ENCODE peak calls at places on chromosomes 1 and 21, in ten cellular contexts. One of them, this sample, is unnamed.

GRCh38 chr1:246012271-246012854 is 494.7 kb downstream of the SMYD3 start:
- DNase-seq in body of pancreas: no peak
- DNase-seq in astrocyte of the spinal cord: peak
- DNase-seq in upper lobe of left lung: no peak
- DNase-seq in MCF 10A: peak
- DNase-seq in HFFc6: peak
- DNase-seq in endothelial cell: peak
- DNase-seq in neural crest cell: peak
- DNase-seq in bronchial epithelial cell: peak
- DNase-seq in lower leg skin: no peak
- DNase-seq in this sample: no peak

GRCh38 chr1:202860744-202861419 is 28.1 kb downstream of the RABIF start:
- DNase-seq in body of pancreas: peak
- DNase-seq in astrocyte of the spinal cord: peak
- DNase-seq in upper lobe of left lung: peak
- DNase-seq in MCF 10A: peak
- DNase-seq in HFFc6: peak
- DNase-seq in endothelial cell: peak
- DNase-seq in neural crest cell: peak
- DNase-seq in bronchial epithelial cell: peak
- DNase-seq in lower leg skin: peak
- DNase-seq in this sample: peak

GRCh38 chr1:16717174-16718108 is 22.9 kb upstream of the RNU1-4 start:
- DNase-seq in body of pancreas: peak
- DNase-seq in astrocyte of the spinal cord: no peak
- DNase-seq in upper lobe of left lung: no peak
- DNase-seq in MCF 10A: peak
- DNase-seq in HFFc6: peak
- DNase-seq in endothelial cell: peak
- DNase-seq in neural crest cell: no peak
- DNase-seq in bronchial epithelial cell: no peak
- DNase-seq in lower leg skin: peak
- DNase-seq in this sample: peak

GRCh38 chr1:200179126-200179780 is 151.7 kb downstream of the NR5A2 start:
- DNase-seq in body of pancreas: peak
- DNase-seq in astrocyte of the spinal cord: peak
- DNase-seq in upper lobe of left lung: no peak
- DNase-seq in MCF 10A: peak
- DNase-seq in HFFc6: peak
- DNase-seq in endothelial cell: no peak
- DNase-seq in neural crest cell: no peak
- DNase-seq in bronchial epithelial cell: peak
- DNase-seq in lower leg skin: no peak
- DNase-seq in this sample: no peak

GRCh38 chr21:41601573-41602371 is 93.8 kb upstream of the TMPRSS2 start:
- DNase-seq in body of pancreas: peak
- DNase-seq in astrocyte of the spinal cord: no peak
- DNase-seq in upper lobe of left lung: peak
- DNase-seq in MCF 10A: peak
- DNase-seq in HFFc6: peak
- DNase-seq in endothelial cell: no peak
- DNase-seq in neural crest cell: no peak
- DNase-seq in bronchial epithelial cell: no peak
- DNase-seq in lower leg skin: peak
- DNase-seq in this sample: no peak

GRCh38 chr1:221947731-221948130 is 205.8 kb upstream of the DUSP10 start:
- DNase-seq in body of pancreas: no peak
- DNase-seq in astrocyte of the spinal cord: no peak
- DNase-seq in upper lobe of left lung: no peak
- DNase-seq in MCF 10A: no peak
- DNase-seq in HFFc6: no peak
- DNase-seq in endothelial cell: no peak
- DNase-seq in neural crest cell: no peak
- DNase-seq in bronchial epithelial cell: peak
- DNase-seq in lower leg skin: no peak
- DNase-seq in this sample: no peak

GRCh38 chr1:243712890-243713425 is 137.1 kb downstream of the AKT3 start:
- DNase-seq in body of pancreas: no peak
- DNase-seq in astrocyte of the spinal cord: peak
- DNase-seq in upper lobe of left lung: no peak
- DNase-seq in MCF 10A: no peak
- DNase-seq in HFFc6: no peak
- DNase-seq in endothelial cell: no peak
- DNase-seq in neural crest cell: no peak
- DNase-seq in bronchial epithelial cell: no peak
- DNase-seq in lower leg skin: no peak
- DNase-seq in this sample: no peak

GRCh38 chr1:179599623-179600249 is 8.1 kb downstream of the TDRD5 start:
- DNase-seq in body of pancreas: peak
- DNase-seq in astrocyte of the spinal cord: peak
- DNase-seq in upper lobe of left lung: no peak
- DNase-seq in MCF 10A: peak
- DNase-seq in HFFc6: peak
- DNase-seq in endothelial cell: peak
- DNase-seq in neural crest cell: peak
- DNase-seq in bronchial epithelial cell: peak
- DNase-seq in lower leg skin: no peak
- DNase-seq in this sample: no peak

GRCh38 chr1:178308438-178308837 is 188.3 kb downstream of the CLEC20A start:
- DNase-seq in body of pancreas: no peak
- DNase-seq in astrocyte of the spinal cord: no peak
- DNase-seq in upper lobe of left lung: no peak
- DNase-seq in MCF 10A: peak
- DNase-seq in HFFc6: no peak
- DNase-seq in endothelial cell: no peak
- DNase-seq in neural crest cell: no peak
- DNase-seq in bronchial epithelial cell: peak
- DNase-seq in lower leg skin: no peak
- DNase-seq in this sample: no peak

GRCh38 chr1:204662530-204662929 is 23.0 kb downstream of the LRRN2 start:
- DNase-seq in body of pancreas: no peak
- DNase-seq in astrocyte of the spinal cord: no peak
- DNase-seq in upper lobe of left lung: no peak
- DNase-seq in MCF 10A: no peak
- DNase-seq in HFFc6: no peak
- DNase-seq in endothelial cell: no peak
- DNase-seq in neural crest cell: no peak
- DNase-seq in bronchial epithelial cell: no peak
- DNase-seq in lower leg skin: no peak
- DNase-seq in this sample: no peak

GRCh38 chr1:211625040-211625439 is 46.1 kb upstream of the SLC30A1 start:
- DNase-seq in body of pancreas: no peak
- DNase-seq in astrocyte of the spinal cord: peak
- DNase-seq in upper lobe of left lung: peak
- DNase-seq in MCF 10A: peak
- DNase-seq in HFFc6: peak
- DNase-seq in endothelial cell: no peak
- DNase-seq in neural crest cell: no peak
- DNase-seq in bronchial epithelial cell: peak
- DNase-seq in lower leg skin: no peak
- DNase-seq in this sample: no peak

GRCh38 chr1:67394548-67394947 is 35.7 kb downstream of the SERBP1 start:
- DNase-seq in body of pancreas: no peak
- DNase-seq in astrocyte of the spinal cord: no peak
- DNase-seq in upper lobe of left lung: no peak
- DNase-seq in MCF 10A: no peak
- DNase-seq in HFFc6: no peak
- DNase-seq in endothelial cell: no peak
- DNase-seq in neural crest cell: no peak
- DNase-seq in bronchial epithelial cell: no peak
- DNase-seq in lower leg skin: no peak
- DNase-seq in this sample: no peak

GRCh38 chr1:72111662-72112061 is 170.7 kb downstream of the NEGR1 start:
- DNase-seq in body of pancreas: no peak
- DNase-seq in astrocyte of the spinal cord: no peak
- DNase-seq in upper lobe of left lung: no peak
- DNase-seq in MCF 10A: no peak
- DNase-seq in HFFc6: no peak
- DNase-seq in endothelial cell: no peak
- DNase-seq in neural crest cell: no peak
- DNase-seq in bronchial epithelial cell: no peak
- DNase-seq in lower leg skin: no peak
- DNase-seq in this sample: no peak

GRCh38 chr1:232622378-232622777 is 7.6 kb downstream of the SIPA1L2 start:
- DNase-seq in body of pancreas: no peak
- DNase-seq in astrocyte of the spinal cord: no peak
- DNase-seq in upper lobe of left lung: no peak
- DNase-seq in MCF 10A: peak
- DNase-seq in HFFc6: no peak
- DNase-seq in endothelial cell: no peak
- DNase-seq in neural crest cell: no peak
- DNase-seq in bronchial epithelial cell: peak
- DNase-seq in lower leg skin: no peak
- DNase-seq in this sample: no peak

GRCh38 chr1:24965571-24965930 is 35.5 kb upstream of the RUNX3 start:
- DNase-seq in body of pancreas: no peak
- DNase-seq in astrocyte of the spinal cord: no peak
- DNase-seq in upper lobe of left lung: no peak
- DNase-seq in MCF 10A: no peak
- DNase-seq in HFFc6: no peak
- DNase-seq in endothelial cell: no peak
- DNase-seq in neural crest cell: no peak
- DNase-seq in bronchial epithelial cell: no peak
- DNase-seq in lower leg skin: no peak
- DNase-seq in this sample: no peak

GRCh38 chr1:164563821-164564251 is 4.9 kb downstream of the PBX1 start:
- DNase-seq in body of pancreas: no peak
- DNase-seq in astrocyte of the spinal cord: peak
- DNase-seq in upper lobe of left lung: no peak
- DNase-seq in MCF 10A: peak
- DNase-seq in HFFc6: no peak
- DNase-seq in endothelial cell: no peak
- DNase-seq in neural crest cell: no peak
- DNase-seq in bronchial epithelial cell: peak
- DNase-seq in lower leg skin: no peak
- DNase-seq in this sample: no peak

GRCh38 chr21:46425061-46425460 is 33.6 kb upstream of the DIP2A start:
- DNase-seq in body of pancreas: no peak
- DNase-seq in astrocyte of the spinal cord: no peak
- DNase-seq in upper lobe of left lung: no peak
- DNase-seq in MCF 10A: no peak
- DNase-seq in HFFc6: no peak
- DNase-seq in endothelial cell: no peak
- DNase-seq in neural crest cell: no peak
- DNase-seq in bronchial epithelial cell: no peak
- DNase-seq in lower leg skin: no peak
- DNase-seq in this sample: no peak

GRCh38 chr1:88063605-88064004 is 620.5 kb upstream of the PKN2 start:
- DNase-seq in body of pancreas: no peak
- DNase-seq in astrocyte of the spinal cord: peak
- DNase-seq in upper lobe of left lung: no peak
- DNase-seq in MCF 10A: no peak
- DNase-seq in HFFc6: no peak
- DNase-seq in endothelial cell: no peak
- DNase-seq in neural crest cell: no peak
- DNase-seq in bronchial epithelial cell: peak
- DNase-seq in lower leg skin: no peak
- DNase-seq in this sample: no peak

DNA sequence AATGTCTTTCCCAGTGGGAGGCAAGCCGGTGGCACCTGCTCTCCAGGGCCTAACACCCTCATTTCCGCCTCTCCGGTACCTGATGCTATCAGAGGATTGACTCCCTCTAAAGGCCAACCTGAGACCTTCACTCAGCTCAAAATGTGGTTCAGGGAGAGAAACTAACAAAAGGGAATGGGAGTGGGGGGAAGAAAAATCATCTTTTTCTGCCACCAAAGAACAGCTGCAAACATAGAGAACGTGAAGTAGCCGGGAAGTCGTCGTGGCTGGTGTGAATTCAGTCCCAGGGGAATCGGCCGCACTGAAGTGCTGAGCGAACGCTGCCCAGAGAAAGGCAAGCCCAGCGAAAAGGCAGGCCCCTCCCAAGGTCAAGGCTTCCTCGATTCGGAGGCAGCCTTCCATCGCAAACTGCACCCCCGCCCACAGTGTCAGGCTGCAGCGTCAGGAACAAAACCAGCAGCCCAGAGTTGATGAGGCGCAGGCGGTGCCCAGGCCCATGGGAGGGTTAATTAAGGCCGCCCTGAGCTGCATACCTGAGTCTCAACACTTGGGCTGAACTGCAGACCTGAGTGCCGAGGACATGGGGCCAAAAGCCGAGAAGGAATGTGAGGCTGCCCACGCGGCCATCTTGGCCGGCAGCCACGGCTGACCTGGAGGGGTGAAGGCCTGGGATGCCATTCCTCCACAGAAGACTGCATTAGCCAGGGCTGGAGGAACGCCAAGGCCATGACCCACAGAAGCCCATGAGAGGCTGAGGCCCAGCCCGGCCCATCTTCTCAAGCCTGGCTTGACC is 160.2 kb downstream of the PSMG1 start:
- DNase-seq in body of pancreas: peak
- DNase-seq in astrocyte of the spinal cord: no peak
- DNase-seq in upper lobe of left lung: peak
- DNase-seq in MCF 10A: peak
- DNase-seq in HFFc6: no peak
- DNase-seq in endothelial cell: no peak
- DNase-seq in neural crest cell: no peak
- DNase-seq in bronchial epithelial cell: no peak
- DNase-seq in lower leg skin: no peak
- DNase-seq in this sample: no peak
- TF ChIP-seq CTCF in body of pancreas: peak
- TF ChIP-seq CTCF in astrocyte of the spinal cord: peak
- TF ChIP-seq CTCF in upper lobe of left lung: no peak
- TF ChIP-seq CTCF in MCF 10A: no peak
- TF ChIP-seq CTCF in HFFc6: peak
- TF ChIP-seq CTCF in endothelial cell: no peak
- TF ChIP-seq CTCF in neural crest cell: peak
- TF ChIP-seq CTCF in bronchial epithelial cell: no peak
- TF ChIP-seq CTCF in lower leg skin: no peak
- TF ChIP-seq CTCF in this sample: no peak

GRCh38 chr1:159197767-159198557 is 6.7 kb upstream of the ACKR1 start:
- DNase-seq in body of pancreas: peak
- DNase-seq in astrocyte of the spinal cord: peak
- DNase-seq in upper lobe of left lung: peak
- DNase-seq in MCF 10A: peak
- DNase-seq in HFFc6: peak
- DNase-seq in endothelial cell: peak
- DNase-seq in neural crest cell: peak
- DNase-seq in bronchial epithelial cell: peak
- DNase-seq in lower leg skin: peak
- DNase-seq in this sample: peak
- TF ChIP-seq CTCF in body of pancreas: peak
- TF ChIP-seq CTCF in astrocyte of the spinal cord: peak
- TF ChIP-seq CTCF in upper lobe of left lung: peak
- TF ChIP-seq CTCF in MCF 10A: peak
- TF ChIP-seq CTCF in HFFc6: peak
- TF ChIP-seq CTCF in endothelial cell: peak
- TF ChIP-seq CTCF in neural crest cell: peak
- TF ChIP-seq CTCF in bronchial epithelial cell: peak
- TF ChIP-seq CTCF in lower leg skin: peak
- TF ChIP-seq CTCF in this sample: peak

GRCh38 chr1:54385727-54386022 is 20.5 kb downstream of the SSBP3 start:
- DNase-seq in body of pancreas: no peak
- DNase-seq in astrocyte of the spinal cord: no peak
- DNase-seq in upper lobe of left lung: no peak
- DNase-seq in MCF 10A: no peak
- DNase-seq in HFFc6: no peak
- DNase-seq in endothelial cell: no peak
- DNase-seq in neural crest cell: no peak
- DNase-seq in bronchial epithelial cell: no peak
- DNase-seq in lower leg skin: no peak
- DNase-seq in this sample: no peak
- TF ChIP-seq CTCF in body of pancreas: no peak
- TF ChIP-seq CTCF in astrocyte of the spinal cord: no peak
- TF ChIP-seq CTCF in upper lobe of left lung: no peak
- TF ChIP-seq CTCF in MCF 10A: no peak
- TF ChIP-seq CTCF in HFFc6: peak
- TF ChIP-seq CTCF in endothelial cell: no peak
- TF ChIP-seq CTCF in neural crest cell: no peak
- TF ChIP-seq CTCF in bronchial epithelial cell: no peak
- TF ChIP-seq CTCF in lower leg skin: no peak
- TF ChIP-seq CTCF in this sample: no peak

GRCh38 chr1:27638805-27639204 is 3.8 kb upstream of the FGR start:
- DNase-seq in body of pancreas: no peak
- DNase-seq in astrocyte of the spinal cord: no peak
- DNase-seq in upper lobe of left lung: no peak
- DNase-seq in MCF 10A: no peak
- DNase-seq in HFFc6: no peak
- DNase-seq in endothelial cell: no peak
- DNase-seq in neural crest cell: no peak
- DNase-seq in bronchial epithelial cell: no peak
- DNase-seq in lower leg skin: no peak
- DNase-seq in this sample: no peak
- TF ChIP-seq CTCF in body of pancreas: no peak
- TF ChIP-seq CTCF in astrocyte of the spinal cord: no peak
- TF ChIP-seq CTCF in upper lobe of left lung: no peak
- TF ChIP-seq CTCF in MCF 10A: no peak
- TF ChIP-seq CTCF in HFFc6: no peak
- TF ChIP-seq CTCF in endothelial cell: no peak
- TF ChIP-seq CTCF in neural crest cell: no peak
- TF ChIP-seq CTCF in bronchial epithelial cell: no peak
- TF ChIP-seq CTCF in lower leg skin: no peak
- TF ChIP-seq CTCF in this sample: no peak

This sample was measured in mesothelial cell of epicardium.